ENCODE peak calls at places on chromosomes 1 and 21, in four cellular contexts. G is NCI-H1105 treated with DMSO at 0.1 percent for 48 hours, N is DMS 273 treated with DMSO at 0.1 percent for 48 hours, Z is transverse colon. H is an unnamed sample.

GRCh38 chr1:70220015-70220414 is 1.2 kb upstream of the SRSF11 start:
- DNase-seq in G (no peak), N (no peak), Z (no peak), H (no peak)

GRCh38 chr1:35644204-35644603 is 2.9 kb upstream of the PSMB2 start:
- DNase-seq in G (no peak), N (no peak), Z (no peak), H (peak)

GRCh38 chr21:35294231-35294898 is 245.3 kb upstream of the RUNX1 start:
- DNase-seq in G (peak), N (peak), Z (peak), H (peak)

GRCh38 chr1:21338568-21339401 is 48.5 kb upstream of the ECE1 start:
- DNase-seq in G (peak), N (peak), Z (peak), H (no peak)

GRCh38 chr21:45999581-46000181 is 18.1 kb downstream of the COL6A1 start:
- DNase-seq in G (no peak), N (no peak), Z (no peak), H (no peak)

GRCh38 chr1:187893471-187893870 is 1064.7 kb downstream of the PLA2G4A start:
- DNase-seq in G (no peak), N (no peak), Z (no peak), H (no peak)

GRCh38 chr1:62406576-62406975 is 30.3 kb upstream of the USP1 start:
- DNase-seq in G (no peak), N (no peak), Z (no peak), H (no peak)

GRCh38 chr1:153626929-153627796 is at the start of gene S100A13:
- DNase-seq in G (peak), N (peak), Z (peak), H (peak)

GRCh38 chr1:182174202-182174855 is 112.8 kb upstream of the ZNF648 start:
- DNase-seq in G (no peak), N (no peak), Z (peak), H (no peak)

GRCh38 chr1:232620356-232620841 is 9.5 kb downstream of the SIPA1L2 start:
- DNase-seq in G (peak), N (peak), Z (peak), H (peak)

GRCh38 chr1:210372931-210373627 is 44.4 kb downstream of the HHAT start:
- DNase-seq in G (no peak), N (peak), Z (no peak), H (no peak)

GRCh38 chr1:116345830-116346229 is 27.2 kb upstream of the ATP1A1 start:
- DNase-seq in G (peak), N (peak), Z (no peak), H (no peak)

GRCh38 chr1:167263784-167264464 is 43.2 kb downstream of the POU2F1 start:
- DNase-seq in G (no peak), N (no peak), Z (no peak), H (no peak)

GRCh38 chr21:19322360-19322759 is 918.8 kb upstream of the TMPRSS15 start:
- DNase-seq in G (peak), N (no peak), Z (no peak), H (no peak)

GRCh38 chr1:176625365-176625764 is 162.4 kb downstream of the PAPPA2 start:
- DNase-seq in G (no peak), N (no peak), Z (no peak), H (no peak)

H was measured in myocyte.